ENCODE peak calls at places on chromosome 20, in four cellular contexts. O, B, J and K are unnamed samples. For H3K4me1, the result is how much of the 10 kb centered on the place peaks cover.

GRCh38 chr20:21433329-21433890 is 36.1 kb upstream of the NKX2-4 start:
- DNase-seq in B (peak), O (no peak), J (no peak), K (no peak)

GRCh38 chr20:6768228-6769185 is 1.0 kb downstream of the BMP2 start:
- DNase-seq in O (peak), J (no peak), B (peak), K (peak)

GRCh38 chr20:63005862-63006564 is 751 bp downstream of the BHLHE23 start:
- DNase-seq in J (no peak), B (peak), O (peak), K (peak)

GRCh38 chr20:34948030-34948429 is 7.6 kb downstream of the GSS start:
- DNase-seq in B (peak), O (no peak), J (no peak), K (no peak)

GRCh38 chr20:47785900-47786762 is 850 bp upstream of the SULF2 start:
- DNase-seq in J (no peak), B (peak), O (peak), K (peak)

GRCh38 chr20:21981179-21981578 is 275.7 kb downstream of the PAX1 start:
- DNase-seq in J (no peak), O (no peak), B (no peak), K (no peak)

GRCh38 chr20:62368629-62369507 is 1.8 kb upstream of the LAMA5 start:
- DNase-seq in O (peak), B (peak), J (no peak), K (peak)

GRCh38 chr20:41245086-41245707 is 72.3 kb downstream of the ZHX3 start:
- DNase-seq in B (peak), J (peak), O (no peak), K (peak)

GRCh38 chr20:35226126-35226774 is at the start of gene MMP24:
- DNase-seq in J (no peak), B (no peak), O (peak), K (peak)

GRCh38 chr20:58557713-58558335 is 42.6 kb upstream of the APCDD1L start:
- DNase-seq in B (peak), O (no peak), J (no peak), K (no peak)

GRCh38 chr20:18103497-18103896 is 34.2 kb upstream of the KAT14 start:
- DNase-seq in J (no peak), O (peak), B (no peak), K (no peak)

GRCh38 chr20:48928832-48929725 is 7.6 kb downstream of the ARFGEF2 start:
- DNase-seq in B (peak), O (no peak), J (no peak), K (no peak)

GRCh38 chr20:64162239-64162621 is 2.0 kb upstream of the MYT1 start:
- DNase-seq in J (no peak), O (no peak), B (no peak), K (no peak)

GRCh38 chr20:44085616-44086434 is 101.2 kb downstream of the JPH2 start:
- DNase-seq in O (no peak), J (no peak), B (no peak), K (no peak)

GRCh38 chr20:31923388-31924271 is 28.2 kb downstream of the PDRG1 start:
- DNase-seq in B (no peak), J (no peak), O (no peak), K (no peak)

GRCh38 chr20:44039147-44039546 is 124.5 kb downstream of the TOX2 start:
- DNase-seq in B (no peak), O (no peak), J (no peak), K (no peak)

GRCh38 chr20:59812286-59813125 is 120.9 kb downstream of the SYCP2 start:
- DNase-seq in O (no peak), B (no peak), J (no peak), K (peak)

GRCh38 chr20:60136640-60137411 is 178.6 kb downstream of the CDH26 start:
- DNase-seq in B (no peak), J (no peak), O (peak), K (no peak)

GRCh38 chr20:48039514-48039913 is 254.2 kb upstream of the SULF2 start:
- DNase-seq in J (no peak), O (no peak), B (no peak), K (no peak)

GRCh38 chr20:23497458-23498026 is 6.6 kb downstream of the CST8 start:
- DNase-seq in B (no peak), O (no peak), J (no peak), K (no peak)

GRCh38 chr20:52224920-52225319 is 33.3 kb upstream of the ZFP64 start:
- DNase-seq in O (no peak), B (no peak), J (no peak), K (no peak)

GRCh38 chr20:8424010-8424409 is 291.9 kb downstream of the PLCB1 start:
- DNase-seq in B (peak), J (no peak), O (no peak), K (no peak)

GRCh38 chr20:11249239-11249638 is 575.4 kb upstream of the JAG1 start:
- DNase-seq in B (no peak), J (no peak), O (peak), K (no peak)

GRCh38 chr20:41095110-41095969 is 42.0 kb upstream of the PLCG1 start:
- DNase-seq in B (peak), O (peak), J (no peak), K (no peak)

GRCh38 chr20:19254086-19254821 is 41.8 kb downstream of the SLC24A3 start:
- DNase-seq in J (no peak), B (no peak), O (no peak), K (no peak)

GRCh38 chr20:7859371-7859802 is 80.9 kb downstream of the HAO1 start:
- DNase-seq in O (peak), B (peak), J (no peak), K (no peak)

GRCh38 chr20:5945963-5946362 is 4.4 kb downstream of the TRMT6 start:
- DNase-seq in B (peak), J (no peak), O (no peak), K (no peak)

GRCh38 chr20:3744806-3745685 is 12.6 kb downstream of the HSPA12B start:
- DNase-seq in J (peak), B (no peak), O (peak), K (peak)

GRCh38 chr20:23629017-23629541 is 8.7 kb downstream of the CST3 start:
- DNase-seq in B (peak), J (no peak), O (peak), K (no peak)

GRCh38 chr20:31698803-31699718 is 23.6 kb downstream of the BCL2L1 start:
- DNase-seq in B (peak), J (no peak), O (peak), K (no peak)

GRCh38 chr20:40449974-40450616 is 238.9 kb downstream of the MAFB start:
- DNase-seq in O (peak), B (no peak), J (no peak), K (no peak)

GRCh38 chr20:45940469-45940868 is 6.0 kb downstream of the PCIF1 start:
- DNase-seq in O (no peak), B (no peak), J (no peak), K (no peak)
- H4K5ac ChIP-seq in O (no peak), B (no peak), J (no peak), K (no peak)

DNA sequence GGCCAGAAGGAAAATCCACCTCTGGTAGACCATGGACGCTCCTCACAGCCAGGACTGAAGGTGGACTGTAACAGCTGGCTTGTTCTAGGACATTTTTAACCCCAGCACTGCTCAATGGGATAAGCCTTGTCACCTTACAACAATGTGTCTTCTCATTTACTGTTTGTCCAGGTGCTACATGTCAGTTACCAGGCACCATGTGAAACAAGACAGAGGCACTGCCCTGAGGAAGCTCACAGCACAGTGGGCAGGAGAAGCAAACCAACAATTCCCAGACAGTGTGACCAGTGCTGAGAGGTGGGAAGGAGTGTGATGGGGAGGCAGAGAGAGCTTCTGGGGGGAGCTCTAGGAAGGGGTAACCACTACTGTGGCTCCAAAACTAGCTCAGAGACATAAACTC is 10.7 kb downstream of the SNHG17 start:
- DNase-seq in B (no peak), J (no peak), O (no peak), K (no peak)
- H3K4me1 ChIP-seq in B (under half), J (under half), O (under half), K (under half)

GRCh38 chr20:56580226-56580625 is 47.2 kb downstream of the FAM209B start:
- DNase-seq in O (no peak), J (no peak), B (no peak), K (no peak)

GRCh38 chr20:56581701-56582100 is 47.4 kb upstream of the TFAP2C start:
- DNase-seq in O (no peak), J (no peak), B (no peak), K (no peak)

GRCh38 chr20:56582557-56582956 is 46.5 kb upstream of the TFAP2C start:
- DNase-seq in B (no peak), O (no peak), J (no peak), K (no peak)

GRCh38 chr20:56575961-56576360 is 42.9 kb downstream of the FAM209B start:
- DNase-seq in O (no peak), J (no peak), B (no peak), K (no peak)

GRCh38 chr20:56579261-56579660 is 46.2 kb downstream of the FAM209B start:
- DNase-seq in B (no peak), J (no peak), O (no peak), K (no peak)
- H4K8ac ChIP-seq in B (no peak), J (no peak), O (no peak), K (no peak)

GRCh38 chr20:24892522-24892921 is 56.5 kb upstream of the CST7 start:
- DNase-seq in O (no peak), B (no peak), J (no peak), K (no peak)

GRCh38 chr20:24895898-24896658 is 53.0 kb upstream of the CST7 start:
- DNase-seq in B (no peak), J (no peak), O (no peak), K (no peak)

GRCh38 chr20:24894967-24895366 is 54.1 kb upstream of the CST7 start:
- DNase-seq in B (no peak), O (no peak), J (no peak), K (no peak)

GRCh38 chr20:24892931-24893330 is 56.1 kb upstream of the CST7 start:
- DNase-seq in J (no peak), B (no peak), O (no peak), K (no peak)

DNA sequence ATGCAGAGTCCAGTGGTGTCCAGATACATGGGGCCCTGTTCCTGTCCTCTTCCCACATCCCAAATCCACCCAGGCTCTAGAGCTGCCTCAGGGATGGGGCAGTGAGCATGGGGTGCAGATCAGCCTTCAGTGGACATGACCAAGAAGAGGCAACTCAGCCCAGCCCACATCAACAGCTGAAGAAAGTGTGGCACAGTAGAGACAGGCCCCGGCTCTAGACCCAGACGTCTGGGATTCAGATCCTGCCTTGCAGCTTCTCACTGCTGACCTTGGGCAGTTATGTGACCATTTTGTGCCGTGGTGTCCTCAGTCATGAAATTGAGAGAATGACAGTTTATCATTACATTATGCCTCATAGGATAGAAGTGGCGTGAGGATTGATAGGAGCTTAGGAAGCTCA is 54.6 kb upstream of the CST7 start:
- DNase-seq in O (no peak), J (no peak), B (no peak), K (no peak)
- H4K5ac ChIP-seq in O (no peak), J (no peak), B (no peak), K (no peak)

GRCh38 chr20:33674294-33675126 is at the start of gene NECAB3:
- DNase-seq in J (no peak), B (peak), O (peak), K (peak)
- H3K4me1 ChIP-seq in J (under half), B (under half), O (under half), K (under half)

DNA sequence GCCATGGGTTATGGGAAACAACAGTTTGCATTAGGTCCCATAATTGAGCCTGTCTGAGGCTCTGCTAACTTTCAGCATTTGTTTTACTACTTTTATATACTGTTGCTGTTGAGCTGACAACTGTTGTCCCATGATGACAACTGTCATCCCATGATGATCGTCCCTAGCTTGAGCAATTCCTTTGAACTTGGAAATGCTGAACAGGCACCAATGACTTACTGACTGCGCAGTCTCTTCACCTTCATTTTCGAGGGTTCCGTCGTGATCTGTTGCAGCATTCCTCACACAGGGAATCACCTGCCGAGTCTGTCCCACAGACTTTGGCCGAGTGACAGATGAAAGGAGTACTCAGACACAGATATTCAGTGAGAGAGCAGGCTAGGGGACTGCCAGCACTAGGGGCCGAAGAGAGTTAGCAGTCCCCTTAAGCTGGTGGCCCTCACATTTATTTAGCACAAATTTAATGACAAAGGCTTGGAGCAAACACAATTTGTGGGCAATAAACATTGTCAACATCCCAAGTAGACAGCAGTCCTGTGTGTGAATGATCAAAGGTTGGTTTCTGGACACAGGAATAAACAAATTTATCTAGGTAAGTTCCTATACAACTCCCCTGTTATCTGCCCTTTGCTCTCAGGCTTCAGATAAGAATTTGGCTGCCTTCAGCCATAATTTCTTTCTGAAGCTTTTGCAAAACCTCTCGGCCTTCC is 10.0 kb upstream of the TBC1D20 start:
- DNase-seq in B (no peak), J (no peak), O (peak), K (no peak)
- H4K8ac ChIP-seq in B (no peak), J (no peak), O (no peak), K (no peak)

DNA sequence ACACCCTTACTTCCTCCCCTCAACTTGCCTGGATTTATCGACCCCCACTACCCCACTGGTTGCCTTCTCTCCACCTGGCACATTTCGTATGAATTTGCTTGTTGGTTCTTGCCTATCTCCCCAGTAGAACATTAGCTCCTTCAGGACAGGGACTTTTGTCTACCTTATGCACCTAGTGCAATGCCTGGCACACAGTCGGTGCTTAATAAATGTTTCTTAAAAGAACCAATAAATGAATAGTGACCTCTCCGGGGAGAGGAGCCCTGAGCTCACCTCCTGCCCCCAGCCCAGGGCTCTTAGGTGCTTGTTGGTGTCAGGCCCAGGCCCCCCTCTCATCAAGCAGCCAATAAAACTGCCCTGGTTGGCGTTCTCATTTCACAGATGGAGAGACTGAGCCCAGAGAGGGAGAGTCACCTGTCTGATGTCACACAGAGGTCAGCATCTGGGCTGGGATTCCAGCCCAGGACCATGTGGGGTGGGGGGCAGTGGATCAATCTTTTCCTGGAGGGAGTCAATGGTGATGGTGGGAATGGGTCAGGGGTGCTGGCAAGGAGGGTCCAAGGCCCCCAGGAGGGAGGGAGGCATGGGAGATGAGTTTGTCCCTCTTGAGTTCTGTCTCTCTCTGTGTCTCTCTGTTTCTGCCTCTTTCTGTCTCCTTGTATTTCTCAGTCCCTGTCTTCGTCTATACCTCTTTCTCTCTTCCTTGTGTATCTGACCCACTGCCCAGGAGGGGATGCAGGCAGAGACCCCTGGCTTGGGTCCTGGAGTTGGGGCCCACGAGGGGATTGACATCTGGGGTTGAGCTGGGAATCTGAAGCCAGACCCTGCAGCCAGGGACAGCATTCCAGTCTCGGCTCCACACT is 89.6 kb downstream of the CEBPB start:
- DNase-seq in O (no peak), B (no peak), J (no peak), K (no peak)
- H4K5ac ChIP-seq in O (no peak), B (no peak), J (no peak), K (no peak)